ENCODE peak calls at places on chromosome 19, in nine cellular contexts. X is activated T-cell treated with anti-CD3 and anti-CD28 coated beads, Interleukin-2, amount 50 U/mL, for 72 hours; G is NCI-H1092 treated with DMSO at 0.1 percent for 48 hours; I is breast epithelium; L is activated CD4-positive, CD25-positive, alpha-beta regulatory T cell treated with anti-CD3 and anti-CD28 coated beads, Interleukin-2, amount 50 U/mL, for 16 hours; R is activated CD8-positive, alpha-beta memory T cell treated with anti-CD3 and anti-CD28 coated beads, Interleukin-2, amount 50 U/mL, for 4 hours; C is KBM-7; W is NAMALWA; A is foreskin fibroblast. S is an unnamed sample.

GRCh38 chr19:45455707-45456499 is 11.9 kb upstream of the FOSB start:
- DNase-seq in X (peak), G (peak), I (peak), L (no peak), R (peak), C (peak), W (no peak), A (peak), S (peak)

GRCh38 chr19:10478476-10478875 is 24.7 kb downstream of the KEAP1 start:
- DNase-seq in X (no peak), G (no peak), I (no peak), L (no peak), R (no peak), C (no peak), W (no peak), A (peak), S (no peak)

GRCh38 chr19:55590621-55591020 is 8.7 kb downstream of the FIZ1 start:
- DNase-seq in X (no peak), G (no peak), I (no peak), L (no peak), R (no peak), C (no peak), W (peak), A (peak), S (peak)

GRCh38 chr19:53091413-53091812 is 11.8 kb downstream of the ZNF160 start:
- DNase-seq in X (no peak), G (no peak), I (no peak), L (no peak), R (no peak), C (no peak), W (no peak), A (no peak), S (peak)

GRCh38 chr19:2446390-2446789 is 10.4 kb downstream of the LMNB2 start:
- DNase-seq in X (no peak), G (peak), I (no peak), L (no peak), R (peak), C (peak), W (peak), A (no peak), S (no peak)

GRCh38 chr19:8306235-8307054 is 1.7 kb downstream of the CD320 start:
- DNase-seq in X (peak), G (no peak), I (peak), L (no peak), R (peak), C (no peak), W (no peak), A (no peak), S (no peak)

GRCh38 chr19:485122-485521 is 11.2 kb upstream of the MADCAM1 start:
- DNase-seq in X (no peak), G (peak), I (no peak), L (no peak), R (no peak), C (no peak), W (no peak), A (no peak), S (no peak)

GRCh38 chr19:10321874-10322835 is 6.3 kb upstream of the FDX2 start:
- DNase-seq in X (no peak), G (no peak), I (no peak), L (no peak), R (no peak), C (no peak), W (no peak), A (no peak), S (no peak)

GRCh38 chr19:56111601-56112312 is 9.3 kb downstream of the ZNF787 start:
- DNase-seq in X (peak), G (no peak), I (no peak), L (no peak), R (peak), C (no peak), W (peak), A (peak), S (no peak)

GRCh38 chr19:5369962-5370367 is 29.4 kb upstream of the PTPRS start:
- DNase-seq in X (peak), G (no peak), I (no peak), L (no peak), R (peak), C (peak), W (peak), A (peak), S (peak)

GRCh38 chr19:56842421-56842820 is 1.9 kb upstream of the PEG3 start:
- DNase-seq in X (no peak), G (no peak), I (no peak), L (no peak), R (no peak), C (no peak), W (no peak), A (no peak), S (no peak)

GRCh38 chr19:39110263-39110967 is 15.2 kb upstream of the PAK4 start:
- DNase-seq in X (peak), G (peak), I (peak), L (peak), R (peak), C (peak), W (peak), A (peak), S (peak)

GRCh38 chr19:55220525-55220924 is 8.0 kb downstream of the TMEM86B start:
- DNase-seq in X (no peak), G (no peak), I (no peak), L (no peak), R (no peak), C (no peak), W (no peak), A (peak), S (peak)

GRCh38 chr19:16340092-16340491 is 15.5 kb downstream of the KLF2 start:
- DNase-seq in X (no peak), G (no peak), I (no peak), L (no peak), R (no peak), C (no peak), W (no peak), A (no peak), S (peak)

GRCh38 chr19:40763963-40764362 is 11.4 kb upstream of the MIA start:
- DNase-seq in X (no peak), G (no peak), I (no peak), L (no peak), R (no peak), C (no peak), W (no peak), A (no peak), S (no peak)

GRCh38 chr19:29524201-29524911 is 1.4 kb upstream of the VSTM2B start:
- DNase-seq in X (peak), G (no peak), I (no peak), L (no peak), R (no peak), C (no peak), W (no peak), A (no peak), S (peak)

GRCh38 chr19:16342002-16342715 is 17.5 kb downstream of the KLF2 start:
- DNase-seq in X (peak), G (no peak), I (no peak), L (no peak), R (peak), C (no peak), W (peak), A (peak), S (peak)